ENCODE peak calls at places on chromosomes 5 and 9, in five cellular contexts. One of them, this sample, is unnamed.

GRCh38 chr5:168655316-168655715 is 76.1 kb upstream of the PANK3 start:
- DNase-seq in tibial nerve: no peak
- DNase-seq in foreskin fibroblast: no peak
- DNase-seq in heart right ventricle: no peak
- DNase-seq in mesothelial cell of epicardium: no peak
- DNase-seq in this sample: no peak

GRCh38 chr5:11853140-11853539 is 51.1 kb downstream of the CTNND2 start:
- DNase-seq in tibial nerve: no peak
- DNase-seq in foreskin fibroblast: no peak
- DNase-seq in heart right ventricle: no peak
- DNase-seq in mesothelial cell of epicardium: no peak
- DNase-seq in this sample: no peak

GRCh38 chr9:137744632-137745183 is 125.9 kb downstream of the EHMT1 start:
- DNase-seq in tibial nerve: no peak
- DNase-seq in foreskin fibroblast: no peak
- DNase-seq in heart right ventricle: no peak
- DNase-seq in mesothelial cell of epicardium: no peak
- DNase-seq in this sample: no peak

GRCh38 chr5:171914939-171915338 is 91.5 kb downstream of the FBXW11 start:
- DNase-seq in tibial nerve: no peak
- DNase-seq in foreskin fibroblast: no peak
- DNase-seq in heart right ventricle: no peak
- DNase-seq in mesothelial cell of epicardium: no peak
- DNase-seq in this sample: no peak

GRCh38 chr5:83000448-83000847 is 76.7 kb downstream of the TMEM167A start:
- DNase-seq in tibial nerve: no peak
- DNase-seq in foreskin fibroblast: no peak
- DNase-seq in heart right ventricle: no peak
- DNase-seq in mesothelial cell of epicardium: no peak
- DNase-seq in this sample: no peak

GRCh38 chr9:107685901-107686300 is 196.3 kb upstream of the KLF4 start:
- DNase-seq in tibial nerve: no peak
- DNase-seq in foreskin fibroblast: peak
- DNase-seq in heart right ventricle: no peak
- DNase-seq in mesothelial cell of epicardium: no peak
- DNase-seq in this sample: no peak

GRCh38 chr5:67246108-67246507 is 49.5 kb upstream of the CD180 start:
- DNase-seq in tibial nerve: peak
- DNase-seq in foreskin fibroblast: peak
- DNase-seq in heart right ventricle: peak
- DNase-seq in mesothelial cell of epicardium: no peak
- DNase-seq in this sample: peak

GRCh38 chr9:73782166-73782565 is 630.5 kb downstream of the ANXA1 start:
- DNase-seq in tibial nerve: no peak
- DNase-seq in foreskin fibroblast: peak
- DNase-seq in heart right ventricle: no peak
- DNase-seq in mesothelial cell of epicardium: no peak
- DNase-seq in this sample: no peak

GRCh38 chr5:6686916-6687409 is 26.3 kb upstream of the TENT4A start:
- DNase-seq in tibial nerve: peak
- DNase-seq in foreskin fibroblast: peak
- DNase-seq in heart right ventricle: no peak
- DNase-seq in mesothelial cell of epicardium: peak
- DNase-seq in this sample: no peak

GRCh38 chr5:4987431-4987830 is 152.7 kb upstream of the ADAMTS16 start:
- DNase-seq in tibial nerve: no peak
- DNase-seq in foreskin fibroblast: no peak
- DNase-seq in heart right ventricle: no peak
- DNase-seq in mesothelial cell of epicardium: no peak
- DNase-seq in this sample: no peak

GRCh38 chr9:86405926-86406325 is 51.7 kb upstream of the TUT7 start:
- DNase-seq in tibial nerve: no peak
- DNase-seq in foreskin fibroblast: peak
- DNase-seq in heart right ventricle: no peak
- DNase-seq in mesothelial cell of epicardium: no peak
- DNase-seq in this sample: peak

GRCh38 chr9:35042081-35042604 is 30.3 kb downstream of the VCP start:
- DNase-seq in tibial nerve: peak
- DNase-seq in foreskin fibroblast: peak
- DNase-seq in heart right ventricle: no peak
- DNase-seq in mesothelial cell of epicardium: no peak
- DNase-seq in this sample: no peak

GRCh38 chr5:170491479-170491878 is 12.3 kb upstream of the KCNIP1 start:
- DNase-seq in tibial nerve: peak
- DNase-seq in foreskin fibroblast: peak
- DNase-seq in heart right ventricle: peak
- DNase-seq in mesothelial cell of epicardium: no peak
- DNase-seq in this sample: peak

GRCh38 chr9:133589454-133590227 is 19.5 kb downstream of the FAM163B start:
- DNase-seq in tibial nerve: no peak
- DNase-seq in foreskin fibroblast: no peak
- DNase-seq in heart right ventricle: no peak
- DNase-seq in mesothelial cell of epicardium: no peak
- DNase-seq in this sample: no peak

GRCh38 chr9:105620996-105621395 is 41.3 kb upstream of the TAL2 start:
- DNase-seq in tibial nerve: no peak
- DNase-seq in foreskin fibroblast: no peak
- DNase-seq in heart right ventricle: no peak
- DNase-seq in mesothelial cell of epicardium: no peak
- DNase-seq in this sample: no peak

GRCh38 chr5:67516959-67517358 is 320.4 kb upstream of the CD180 start:
- DNase-seq in tibial nerve: no peak
- DNase-seq in foreskin fibroblast: peak
- DNase-seq in heart right ventricle: no peak
- DNase-seq in mesothelial cell of epicardium: no peak
- DNase-seq in this sample: no peak

GRCh38 chr9:4297151-4297794 is 2.6 kb downstream of the GLIS3 start:
- DNase-seq in tibial nerve: peak
- DNase-seq in foreskin fibroblast: peak
- DNase-seq in heart right ventricle: peak
- DNase-seq in mesothelial cell of epicardium: no peak
- DNase-seq in this sample: peak

GRCh38 chr9:121267689-121268597 is at the start of gene GSN:
- DNase-seq in tibial nerve: peak
- DNase-seq in foreskin fibroblast: peak
- DNase-seq in heart right ventricle: peak
- DNase-seq in mesothelial cell of epicardium: peak
- DNase-seq in this sample: no peak

GRCh38 chr5:14730466-14730865 is 65.9 kb downstream of the OTULIN start:
- DNase-seq in tibial nerve: no peak
- DNase-seq in foreskin fibroblast: no peak
- DNase-seq in heart right ventricle: no peak
- DNase-seq in mesothelial cell of epicardium: no peak
- DNase-seq in this sample: no peak

GRCh38 chr9:137837345-137838278 is 40.0 kb upstream of the CACNA1B start:
- DNase-seq in tibial nerve: no peak
- DNase-seq in foreskin fibroblast: no peak
- DNase-seq in heart right ventricle: no peak
- DNase-seq in mesothelial cell of epicardium: no peak
- DNase-seq in this sample: no peak

GRCh38 chr5:179311091-179311470 is 34.2 kb downstream of the ADAMTS2 start:
- DNase-seq in tibial nerve: no peak
- DNase-seq in foreskin fibroblast: peak
- DNase-seq in heart right ventricle: no peak
- DNase-seq in mesothelial cell of epicardium: no peak
- DNase-seq in this sample: no peak

GRCh38 chr5:11072556-11072955 is 311.5 kb upstream of the DAP start:
- DNase-seq in tibial nerve: no peak
- DNase-seq in foreskin fibroblast: no peak
- DNase-seq in heart right ventricle: no peak
- DNase-seq in mesothelial cell of epicardium: no peak
- DNase-seq in this sample: no peak

GRCh38 chr9:129987941-129988340 is 55.0 kb downstream of the FNBP1 start:
- DNase-seq in tibial nerve: no peak
- DNase-seq in foreskin fibroblast: no peak
- DNase-seq in heart right ventricle: no peak
- DNase-seq in mesothelial cell of epicardium: no peak
- DNase-seq in this sample: no peak

GRCh38 chr5:31638748-31639418 is at the start of gene PDZD2:
- DNase-seq in tibial nerve: peak
- DNase-seq in foreskin fibroblast: peak
- DNase-seq in heart right ventricle: peak
- DNase-seq in mesothelial cell of epicardium: peak
- DNase-seq in this sample: no peak

GRCh38 chr9:122263699-122264349 is 816 bp downstream of the RBM18 start:
- DNase-seq in tibial nerve: no peak
- DNase-seq in foreskin fibroblast: peak
- DNase-seq in heart right ventricle: no peak
- DNase-seq in mesothelial cell of epicardium: no peak
- DNase-seq in this sample: no peak

DNA sequence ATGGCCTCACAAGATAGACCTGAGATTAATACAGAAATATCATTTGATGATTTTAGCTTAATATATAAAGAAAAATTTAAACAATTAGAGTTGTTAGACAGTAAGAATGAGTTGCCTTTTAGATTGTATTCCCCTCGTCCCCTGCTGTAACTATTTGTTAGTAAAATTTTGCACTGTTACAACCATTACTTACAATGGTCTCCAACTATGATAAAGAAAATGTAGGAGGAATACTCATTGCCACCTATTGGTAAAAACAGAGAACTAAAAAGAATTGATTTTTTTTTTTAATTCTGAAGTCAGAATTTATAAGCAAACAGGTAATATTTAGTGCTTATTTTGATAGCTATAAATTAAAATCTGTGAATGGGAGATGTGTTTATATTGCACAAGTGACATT is 937.6 kb downstream of the TLE4 start:
- DNase-seq in tibial nerve: no peak
- DNase-seq in foreskin fibroblast: no peak
- DNase-seq in heart right ventricle: no peak
- DNase-seq in mesothelial cell of epicardium: no peak
- DNase-seq in this sample: no peak
- TF ChIP-seq CTCF in tibial nerve: no peak
- TF ChIP-seq CTCF in foreskin fibroblast: no peak
- TF ChIP-seq CTCF in heart right ventricle: no peak
- TF ChIP-seq CTCF in mesothelial cell of epicardium: peak
- TF ChIP-seq CTCF in this sample: no peak

GRCh38 chr9:30935730-30936129 is 1448.7 kb upstream of the ACO1 start:
- DNase-seq in tibial nerve: no peak
- DNase-seq in foreskin fibroblast: no peak
- DNase-seq in heart right ventricle: no peak
- DNase-seq in mesothelial cell of epicardium: no peak
- DNase-seq in this sample: no peak

DNA sequence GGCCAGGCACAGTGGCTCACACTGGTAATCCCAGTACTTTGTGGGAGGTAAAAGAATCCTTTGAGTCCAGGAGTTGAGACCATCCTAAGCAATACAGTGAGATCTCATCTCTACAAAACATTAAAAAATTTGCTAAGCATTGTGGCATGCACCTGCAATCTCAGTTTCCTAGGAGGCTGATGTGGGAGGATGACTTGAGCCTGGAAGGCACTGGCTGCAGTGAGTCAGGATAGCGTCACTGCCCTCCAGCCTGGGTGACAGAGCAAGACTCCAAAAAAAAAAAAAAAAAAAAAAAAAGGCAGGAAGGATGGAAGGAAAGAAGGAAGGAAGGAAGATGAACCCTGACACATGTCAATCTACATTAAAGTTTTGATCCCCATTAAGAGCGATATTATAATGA is 1452.2 kb upstream of the ACO1 start:
- DNase-seq in tibial nerve: no peak
- DNase-seq in foreskin fibroblast: no peak
- DNase-seq in heart right ventricle: no peak
- DNase-seq in mesothelial cell of epicardium: no peak
- DNase-seq in this sample: no peak
- TF ChIP-seq CTCF in tibial nerve: no peak
- TF ChIP-seq CTCF in foreskin fibroblast: no peak
- TF ChIP-seq CTCF in heart right ventricle: no peak
- TF ChIP-seq CTCF in mesothelial cell of epicardium: no peak
- TF ChIP-seq CTCF in this sample: no peak

GRCh38 chr5:142324871-142325676 is at the start of gene SPRY4:
- DNase-seq in tibial nerve: peak
- DNase-seq in foreskin fibroblast: peak
- DNase-seq in heart right ventricle: peak
- DNase-seq in mesothelial cell of epicardium: peak
- DNase-seq in this sample: peak

GRCh38 chr5:142325677-142326479 is 1.1 kb upstream of the SPRY4 start:
- DNase-seq in tibial nerve: peak
- DNase-seq in foreskin fibroblast: peak
- DNase-seq in heart right ventricle: peak
- DNase-seq in mesothelial cell of epicardium: peak
- DNase-seq in this sample: no peak

GRCh38 chr5:142324377-142324870 is 397 bp downstream of the SPRY4 start:
- DNase-seq in tibial nerve: no peak
- DNase-seq in foreskin fibroblast: no peak
- DNase-seq in heart right ventricle: no peak
- DNase-seq in mesothelial cell of epicardium: no peak
- DNase-seq in this sample: no peak

GRCh38 chr5:142327111-142327842 is 2.5 kb upstream of the SPRY4 start:
- DNase-seq in tibial nerve: no peak
- DNase-seq in foreskin fibroblast: peak
- DNase-seq in heart right ventricle: no peak
- DNase-seq in mesothelial cell of epicardium: no peak
- DNase-seq in this sample: no peak

DNA sequence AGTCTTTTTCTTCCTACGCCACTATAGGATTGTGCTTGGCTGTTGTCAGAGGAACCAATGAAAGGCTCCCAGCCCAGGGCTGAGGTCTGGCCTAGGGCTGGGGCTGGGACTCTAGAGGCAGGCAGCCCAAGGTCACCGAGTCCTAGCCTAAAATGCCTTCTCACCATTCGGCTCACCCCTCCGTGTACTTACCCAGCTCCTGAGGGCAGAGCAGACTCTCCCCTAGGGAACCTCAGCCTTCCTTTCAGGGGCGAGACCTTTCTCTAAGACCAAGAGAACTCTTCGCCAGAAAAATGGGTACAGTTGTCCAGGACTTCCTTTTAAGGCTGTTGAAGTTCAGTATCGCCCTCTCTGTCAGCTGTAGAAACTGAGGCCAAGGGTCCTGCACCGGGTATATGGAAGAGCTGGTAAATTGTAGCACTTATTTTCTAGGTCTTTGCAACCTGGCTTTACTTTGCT is 1.7 kb upstream of the SPRY4 start:
- DNase-seq in tibial nerve: no peak
- DNase-seq in foreskin fibroblast: no peak
- DNase-seq in heart right ventricle: no peak
- DNase-seq in mesothelial cell of epicardium: no peak
- DNase-seq in this sample: no peak
- TF ChIP-seq CTCF in tibial nerve: no peak
- TF ChIP-seq CTCF in foreskin fibroblast: no peak
- TF ChIP-seq CTCF in heart right ventricle: no peak
- TF ChIP-seq CTCF in mesothelial cell of epicardium: no peak
- TF ChIP-seq CTCF in this sample: no peak

GRCh38 chr5:148829248-148829594 is 2.8 kb downstream of the ADRB2 start:
- DNase-seq in tibial nerve: no peak
- DNase-seq in foreskin fibroblast: no peak
- DNase-seq in heart right ventricle: no peak
- DNase-seq in mesothelial cell of epicardium: no peak
- DNase-seq in this sample: no peak

GRCh38 chr5:148827723-148828122 is 1.3 kb downstream of the ADRB2 start:
- DNase-seq in tibial nerve: no peak
- DNase-seq in foreskin fibroblast: peak
- DNase-seq in heart right ventricle: no peak
- DNase-seq in mesothelial cell of epicardium: no peak
- DNase-seq in this sample: no peak

GRCh38 chr5:148830220-148830619 is 3.8 kb downstream of the ADRB2 start:
- DNase-seq in tibial nerve: no peak
- DNase-seq in foreskin fibroblast: no peak
- DNase-seq in heart right ventricle: no peak
- DNase-seq in mesothelial cell of epicardium: no peak
- DNase-seq in this sample: no peak

GRCh38 chr5:148829734-148830133 is 3.3 kb downstream of the ADRB2 start:
- DNase-seq in tibial nerve: no peak
- DNase-seq in foreskin fibroblast: peak
- DNase-seq in heart right ventricle: no peak
- DNase-seq in mesothelial cell of epicardium: no peak
- DNase-seq in this sample: no peak

GRCh38 chr5:148828461-148829247 is 2.2 kb downstream of the ADRB2 start:
- DNase-seq in tibial nerve: no peak
- DNase-seq in foreskin fibroblast: peak
- DNase-seq in heart right ventricle: no peak
- DNase-seq in mesothelial cell of epicardium: no peak
- DNase-seq in this sample: no peak
- TF ChIP-seq CTCF in tibial nerve: no peak
- TF ChIP-seq CTCF in foreskin fibroblast: no peak
- TF ChIP-seq CTCF in heart right ventricle: peak
- TF ChIP-seq CTCF in mesothelial cell of epicardium: no peak
- TF ChIP-seq CTCF in this sample: no peak